ENCODE peak calls at places on chromosomes 7 and 10, in five cellular contexts. W, Z, K, D and S are unnamed samples.

GRCh38 chr7:1243964-1244416 is 11.3 kb downstream of the UNCX start:
- DNase-seq in Z (no peak), W (no peak), K (no peak), D (no peak), S (no peak)

GRCh38 chr7:22559829-22560489 is 60.0 kb upstream of the STEAP1B start:
- DNase-seq in Z (peak), W (peak), D (peak), K (peak), S (peak)

GRCh38 chr10:95290446-95290800 is 380 bp downstream of the PDLIM1 start:
- DNase-seq in K (no peak), Z (no peak), W (no peak), D (no peak), S (no peak)

GRCh38 chr10:32985781-32986350 is 27.8 kb upstream of the ITGB1 start:
- DNase-seq in D (no peak), K (peak), W (no peak), Z (peak), S (peak)

GRCh38 chr7:68760556-68760955 is 837.7 kb upstream of the AUTS2 start:
- DNase-seq in W (no peak), K (no peak), D (no peak), Z (peak), S (no peak)

GRCh38 chr10:89625041-89625765 is 19.8 kb downstream of the PANK1 start:
- DNase-seq in K (peak), W (no peak), D (no peak), Z (no peak), S (no peak)

GRCh38 chr7:114922652-114923402 is 933 bp downstream of the MDFIC start:
- DNase-seq in D (peak), Z (peak), K (peak), W (peak), S (peak)

GRCh38 chr10:76354349-76354748 is 922.9 kb downstream of the LRMDA start:
- DNase-seq in W (no peak), K (no peak), Z (no peak), D (no peak), S (peak)

GRCh38 chr10:46028584-46029570 is 1.5 kb downstream of the NCOA4 start:
- DNase-seq in Z (peak), D (peak), K (peak), W (no peak), S (peak)

GRCh38 chr10:88990528-88991160 is at the start of gene FAS:
- DNase-seq in Z (peak), D (peak), K (peak), W (no peak), S (peak)

GRCh38 chr10:82377608-82378007 is 502.6 kb downstream of the NRG3 start:
- DNase-seq in W (no peak), D (no peak), Z (peak), K (no peak), S (no peak)